ENCODE peak calls at places on chromosomes 2 and 18, in seven cellular contexts. T is fibroblast of mammary gland; Q is stimulated activated CD4-positive, alpha-beta T cell treated with anti-CD3 and anti-CD28 coated beads, Interleukin-15, amount 100 ng/mL, for 1 hour; N is mucosa of gallbladder; U is activated naive CD8-positive, alpha-beta T cell treated with anti-CD3 and anti-CD28 coated beads, Interleukin-2, amount 50 U/mL, for 24 hours; P is C1 segment of cervical spinal cord; A is GM12865. Z is an unnamed sample.

GRCh38 chr2:217160978-217161973 is 301.4 kb upstream of the TNP1 start:
- DNase-seq in P (no peak), A (peak; percentile 27), Q (no peak), U (no peak), N (no peak), T (no peak), Z (no peak)

GRCh38 chr2:41922177-41922576 is 125.6 kb upstream of the PKDCC start:
- DNase-seq in U (no peak), T (peak; percentile 31), Q (no peak), N (peak; percentile 72), P (no peak), A (no peak), Z (no peak)

GRCh38 chr18:61141691-61142090 is 191.5 kb upstream of the CDH20 start:
- DNase-seq in P (no peak), N (no peak), U (no peak), T (no peak), A (no peak), Q (no peak), Z (no peak)

GRCh38 chr2:116580209-116580608 is 1234.3 kb upstream of the DDX18 start:
- DNase-seq in N (no peak), P (no peak), Q (no peak), A (no peak), U (no peak), T (no peak), Z (no peak)

GRCh38 chr2:152037711-152038110 is 61.1 kb downstream of the CACNB4 start:
- DNase-seq in P (no peak), N (peak; percentile 45), T (no peak), A (no peak), Q (no peak), U (no peak), Z (no peak)

GRCh38 chr2:10475811-10476660 is 27.9 kb upstream of the ODC1 start:
- DNase-seq in T (no peak), U (no peak), N (no peak), A (no peak), P (no peak), Q (no peak), Z (no peak)

GRCh38 chr18:72086421-72086820 is 457.7 kb downstream of the CBLN2 start:
- DNase-seq in T (peak; percentile 33), U (no peak), P (no peak), A (peak; percentile 2), Q (no peak), N (no peak), Z (no peak)

GRCh38 chr18:59877366-59877765 is 22.4 kb upstream of the PMAIP1 start:
- DNase-seq in U (no peak), A (no peak), T (no peak), P (no peak), N (no peak), Q (no peak), Z (no peak)

GRCh38 chr2:182867411-182868048 is 1.1 kb upstream of the FRZB start:
- DNase-seq in P (no peak), Q (no peak), U (no peak), N (no peak), A (no peak), T (no peak), Z (no peak)

GRCh38 chr2:218839430-218839829 is 7.8 kb upstream of the PRKAG3 start:
- DNase-seq in T (peak; percentile 78), P (no peak), Q (no peak), A (no peak), N (no peak), U (no peak), Z (no peak)

GRCh38 chr2:204477358-204477950 is 67.8 kb upstream of the PARD3B start:
- DNase-seq in P (no peak), U (no peak), T (no peak), A (no peak), N (no peak), Q (no peak), Z (no peak)

GRCh38 chr18:13112982-13113381 is 105.6 kb upstream of the LDLRAD4 start:
- DNase-seq in T (peak; percentile 39), U (no peak), Q (no peak), N (no peak), P (peak; percentile 13), A (no peak), Z (peak; percentile 68)

GRCh38 chr2:209189893-209190292 is 234.0 kb upstream of the MAP2 start:
- DNase-seq in P (no peak), Q (no peak), N (no peak), U (no peak), T (no peak), A (no peak), Z (no peak)

GRCh38 chr18:70499218-70499691 is 210.4 kb downstream of the SOCS6 start:
- DNase-seq in P (no peak), Q (no peak), T (no peak), U (peak; percentile 5), A (peak; percentile 5), N (no peak), Z (no peak)

GRCh38 chr2:140247451-140248205 is 1467.4 kb upstream of the NXPH2 start:
- DNase-seq in U (no peak), T (peak; percentile 51), Q (no peak), N (no peak), P (no peak), A (no peak), Z (no peak)

GRCh38 chr18:30920757-30921156 is 121.8 kb downstream of the DSC3 start:
- DNase-seq in T (no peak), N (no peak), A (no peak), U (no peak), P (no peak), Q (no peak), Z (no peak)

GRCh38 chr2:207470700-207471070 is 59.1 kb upstream of the CREB1 start:
- DNase-seq in U (no peak), T (no peak), A (no peak), P (no peak), N (no peak), Q (no peak), Z (no peak)

GRCh38 chr2:37570773-37571570 is 100.5 kb downstream of the CDC42EP3 start:
- DNase-seq in A (peak; percentile 97), Q (no peak), T (peak; percentile 97), N (no peak), U (peak; percentile 40), P (no peak), Z (peak; percentile 68)

GRCh38 chr18:33716061-33716683 is 138.2 kb downstream of the ASXL3 start:
- DNase-seq in U (no peak), T (no peak), P (no peak), Q (no peak), A (no peak), N (no peak), Z (no peak)

GRCh38 chr2:129879614-129880180 is 99.8 kb upstream of the RAB6C start:
- DNase-seq in Q (no peak), P (no peak), N (no peak), T (no peak), U (no peak), A (no peak), Z (peak; percentile 42)

Z was measured in right atrium auricular region.